ENCODE peak calls at places on chromosomes 13 and 19, in eight cellular contexts. H is endothelial cell of umbilical vein, A is GM12865, J is lower leg skin, X is cardiac fibroblast, O is foreskin fibroblast, W is fibroblast of villous mesenchyme, S is ovary. G is an unnamed sample.
A peak's percentile ranks its signal among the peaks of the same experiment; 100 is the strongest.

GRCh38 chr13:111480976-111481375 is 160.5 kb downstream of the TEX29 start:
- DNase-seq in J (no peak), X (no peak), A (no peak), S (no peak), O (no peak), H (no peak), W (no peak), G (no peak)

GRCh38 chr13:72808917-72809500 is 27.1 kb downstream of the PIBF1 start:
- DNase-seq in H (peak; percentile 25), O (no peak), S (no peak), J (no peak), A (peak; percentile 12), W (peak; percentile 27), X (peak; percentile 45), G (peak; percentile 4)

GRCh38 chr19:18230941-18231734 is 4.9 kb upstream of the PDE4C start:
- DNase-seq in O (no peak), A (no peak), S (peak; percentile 51), H (no peak), X (peak; percentile 27), J (no peak), W (no peak), G (no peak)

GRCh38 chr19:6125571-6125989 is 9.9 kb upstream of the ACSBG2 start:
- DNase-seq in H (peak; percentile 75), S (no peak), X (peak; percentile 86), W (peak; percentile 74), A (peak; percentile 86), O (peak; percentile 56), J (peak; percentile 53), G (peak; percentile 84)

GRCh38 chr13:33057019-33057785 is 41.0 kb downstream of the KL start:
- DNase-seq in X (peak; percentile 38), S (no peak), W (peak; percentile 28), H (peak; percentile 45), A (peak; percentile 49), J (peak; percentile 29), O (no peak), G (peak; percentile 15)

GRCh38 chr13:30143671-30144400 is 163.5 kb downstream of the KATNAL1 start:
- DNase-seq in X (peak; percentile 77), S (no peak), H (no peak), A (peak; percentile 54), O (peak; percentile 54), W (peak; percentile 84), J (no peak), G (peak; percentile 73)

GRCh38 chr19:3766520-3766919 is 4.0 kb downstream of the MRPL54 start:
- DNase-seq in O (no peak), S (no peak), W (no peak), A (no peak), H (no peak), J (no peak), X (no peak), G (no peak)

GRCh38 chr13:29958476-29958875 is 108.1 kb upstream of the UBL3 start:
- DNase-seq in A (no peak), H (no peak), X (no peak), J (peak; percentile 7), O (no peak), W (no peak), S (no peak), G (no peak)

GRCh38 chr19:14375055-14375581 is 6.1 kb upstream of the ADGRE5 start:
- DNase-seq in W (no peak), S (no peak), H (no peak), O (no peak), X (no peak), A (peak; percentile 80), J (peak; percentile 59), G (no peak)

GRCh38 chr13:73715114-73715909 is 418.9 kb downstream of the KLF12 start:
- DNase-seq in H (no peak), S (no peak), O (no peak), J (no peak), W (no peak), A (peak; percentile 67), X (no peak), G (no peak)

GRCh38 chr13:27403727-27404385 is 20.6 kb upstream of the GTF3A start:
- DNase-seq in S (no peak), H (no peak), W (no peak), J (no peak), X (no peak), A (no peak), O (no peak), G (no peak)

GRCh38 chr13:83895994-83896580 is 13.8 kb upstream of the SLITRK1 start:
- DNase-seq in A (no peak), H (no peak), J (no peak), W (no peak), S (no peak), O (no peak), X (peak; percentile 5), G (peak; percentile 12)

GRCh38 chr19:6273701-6274601 is 5.8 kb downstream of the MLLT1 start:
- DNase-seq in X (peak; percentile 95), J (peak; percentile 84), W (peak; percentile 96), S (peak; percentile 83), A (no peak), H (peak; percentile 83), O (peak; percentile 95), G (peak; percentile 94)

GRCh38 chr13:52787212-52787611 is 47.6 kb upstream of the CNMD start:
- DNase-seq in X (no peak), A (no peak), S (no peak), W (no peak), O (no peak), H (no peak), J (no peak), G (no peak)

GRCh38 chr13:96782186-96782585 is 212.1 kb downstream of the OXGR1 start:
- DNase-seq in O (no peak), X (no peak), A (no peak), H (no peak), J (no peak), S (no peak), W (no peak), G (no peak)

GRCh38 chr19:18761531-18762110 is 29.5 kb downstream of the COMP start:
- DNase-seq in S (no peak), J (no peak), A (no peak), O (no peak), W (no peak), X (no peak), H (no peak), G (no peak)

GRCh38 chr13:79735228-79735627 is 254.3 kb downstream of the NDFIP2 start:
- DNase-seq in J (no peak), O (peak; percentile 26), H (no peak), W (peak; percentile 59), S (no peak), A (no peak), X (no peak), G (peak; percentile 63)

GRCh38 chr13:28138012-28138755 is at the start of gene PAN3:
- DNase-seq in J (peak; percentile 89), O (peak; percentile 89), S (peak; percentile 94), A (peak; percentile 96), H (peak; percentile 92), X (peak; percentile 92), W (peak; percentile 91), G (peak; percentile 89)

GRCh38 chr19:20269461-20269860 is 102.4 kb downstream of the ZNF486 start:
- DNase-seq in H (no peak), J (no peak), S (no peak), O (no peak), X (no peak), W (no peak), A (no peak), G (no peak)

GRCh38 chr19:49057636-49058234 is at the start of gene CGB7:
- DNase-seq in J (peak; percentile 67), O (peak; percentile 44), W (peak; percentile 48), X (peak; percentile 54), A (no peak), S (peak; percentile 79), H (peak; percentile 54), G (peak; percentile 56)
- H3K4me3 ChIP-seq in J (peak within 1 kb of the TSS; percentile 13), O (peak within 1 kb of the TSS; percentile 63), W (peak within 1 kb of the TSS; percentile 61), X (peak within 1 kb of the TSS; percentile 60), A (no peak within 1 kb of the TSS), S (peak within 1 kb of the TSS; percentile 33), H (peak within 1 kb of the TSS; percentile 55), G (peak within 1 kb of the TSS; percentile 65)

DNA sequence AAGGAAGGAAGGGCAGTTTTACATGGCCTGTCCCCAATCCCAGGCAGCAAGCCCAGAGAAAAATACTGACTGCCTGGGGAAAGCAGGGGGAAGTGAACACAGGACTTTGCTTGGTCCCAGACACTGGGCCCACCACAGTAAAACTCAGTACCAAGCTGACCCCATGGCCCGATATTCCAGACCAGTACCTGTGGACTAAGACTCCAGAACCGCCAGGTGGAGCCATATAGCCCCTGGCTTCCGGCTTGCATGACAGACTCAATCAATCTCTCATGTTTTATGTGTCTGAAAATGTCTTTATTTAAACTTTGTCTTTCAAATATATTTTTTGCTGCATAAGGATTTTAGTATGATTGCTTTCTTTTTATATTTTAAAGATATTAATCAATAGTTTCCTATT is 767.9 kb upstream of the SLITRK6 start:
- DNase-seq in O (no peak), X (no peak), H (no peak), S (no peak), J (no peak), W (no peak), A (no peak), G (no peak)
- TF ChIP-seq CTCF in O (no peak), X (no peak), H (no peak), S (no peak), J (no peak), W (peak; percentile 5), A (no peak), G (peak; percentile 6)

GRCh38 chr19:45439190-45439568 is 15.5 kb upstream of the ERCC1 start:
- DNase-seq in S (no peak), H (no peak), X (no peak), O (no peak), J (no peak), W (no peak), A (no peak), G (no peak)

GRCh38 chr19:45442408-45442926 is 18.8 kb upstream of the ERCC1 start:
- DNase-seq in O (no peak), J (no peak), A (no peak), S (no peak), H (no peak), W (no peak), X (no peak), G (no peak)

GRCh38 chr19:45440873-45441654 is 17.3 kb upstream of the ERCC1 start:
- DNase-seq in O (no peak), H (no peak), W (peak; percentile 41), A (no peak), S (no peak), X (peak; percentile 52), J (no peak), G (peak; percentile 51)

GRCh38 chr19:45439569-45440258 is 16.0 kb upstream of the ERCC1 start:
- DNase-seq in A (peak; percentile 95), W (peak; percentile 86), X (peak; percentile 80), S (peak; percentile 95), H (peak; percentile 65), O (peak; percentile 80), J (no peak), G (peak; percentile 81)

GRCh38 chr19:45440259-45440638 is 16.5 kb upstream of the ERCC1 start:
- DNase-seq in S (no peak), A (no peak), X (no peak), J (no peak), H (no peak), O (no peak), W (no peak), G (no peak)
- H3K4me3 ChIP-seq in S (peak overlapping the region; percentile 65), A (peak overlapping the region; percentile 55), X (no peak overlapping the region), J (no peak overlapping the region), H (no peak overlapping the region), O (peak overlapping the region; percentile 57), W (peak overlapping the region; percentile 59), G (peak overlapping the region; percentile 56)

DNA sequence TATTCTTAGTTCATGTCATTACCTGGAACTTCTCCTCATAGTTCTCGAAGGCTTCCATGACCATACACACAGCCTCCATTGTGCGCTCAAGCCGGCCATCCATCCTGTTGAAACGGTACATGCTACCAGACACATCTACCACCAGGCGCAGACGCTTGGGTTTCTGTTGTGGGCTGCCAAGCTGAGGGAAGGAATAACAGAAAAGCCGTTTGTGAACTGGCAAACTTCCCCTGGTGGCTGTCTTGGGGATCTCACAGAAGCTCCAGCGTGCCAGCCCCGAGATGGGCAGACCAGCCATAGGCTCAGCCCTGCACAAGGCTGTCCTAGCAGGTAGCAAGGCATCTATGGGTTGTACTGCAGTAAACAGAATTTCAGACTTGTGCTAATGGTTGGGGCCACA is 130.1 kb downstream of the RGCC start:
- DNase-seq in S (no peak), W (no peak), X (no peak), H (no peak), A (no peak), O (no peak), J (no peak), G (no peak)
- TF ChIP-seq CTCF in S (no peak), W (no peak), X (no peak), H (no peak), A (no peak), O (no peak), J (no peak), G (no peak)

G was measured in AG10803.